ENCODE peak calls at places on chromosomes 2 and 18, in four cellular contexts. Q, G, H and W are unnamed samples.

GRCh38 chr2:229843613-229844012 is 78.2 kb downstream of the TRIP12 start:
- DNase-seq in Q (no peak), H (no peak), G (no peak), W (no peak)

GRCh38 chr2:216678813-216679657 is 16.3 kb downstream of the IGFBP5 start:
- DNase-seq in H (no peak), G (peak; percentile 63), Q (no peak), W (no peak)

GRCh38 chr2:143688248-143688647 is 559.0 kb downstream of the ARHGAP15 start:
- DNase-seq in H (no peak), G (no peak), Q (no peak), W (no peak)

GRCh38 chr2:177682768-177683472 is 290.3 kb downstream of the AGPS start:
- DNase-seq in G (no peak), Q (no peak), H (no peak), W (no peak)

GRCh38 chr18:55830490-55830889 is 242.5 kb upstream of the TCF4 start:
- DNase-seq in H (peak; percentile 67), G (no peak), Q (no peak), W (no peak)

GRCh38 chr2:230797515-230798495 is 66.9 kb upstream of the ITM2C start:
- DNase-seq in H (no peak), G (no peak), Q (peak; percentile 19), W (no peak)

GRCh38 chr2:238692562-238692961 is 155.3 kb upstream of the TWIST2 start:
- DNase-seq in G (no peak), Q (no peak), H (no peak), W (no peak)

GRCh38 chr2:177419274-177419673 is 26.7 kb downstream of the AGPS start:
- DNase-seq in G (no peak), Q (no peak), H (peak; percentile 80), W (no peak)

GRCh38 chr2:193627918-193628254 is 1433.2 kb upstream of the TMEFF2 start:
- DNase-seq in Q (no peak), G (no peak), H (no peak), W (no peak)
- H3K4me1 ChIP-seq in Q (no peaks in the 10 kb centered on the region), G (no peaks in the 10 kb centered on the region), H (no peaks in the 10 kb centered on the region), W (no peaks in the 10 kb centered on the region)

DNA sequence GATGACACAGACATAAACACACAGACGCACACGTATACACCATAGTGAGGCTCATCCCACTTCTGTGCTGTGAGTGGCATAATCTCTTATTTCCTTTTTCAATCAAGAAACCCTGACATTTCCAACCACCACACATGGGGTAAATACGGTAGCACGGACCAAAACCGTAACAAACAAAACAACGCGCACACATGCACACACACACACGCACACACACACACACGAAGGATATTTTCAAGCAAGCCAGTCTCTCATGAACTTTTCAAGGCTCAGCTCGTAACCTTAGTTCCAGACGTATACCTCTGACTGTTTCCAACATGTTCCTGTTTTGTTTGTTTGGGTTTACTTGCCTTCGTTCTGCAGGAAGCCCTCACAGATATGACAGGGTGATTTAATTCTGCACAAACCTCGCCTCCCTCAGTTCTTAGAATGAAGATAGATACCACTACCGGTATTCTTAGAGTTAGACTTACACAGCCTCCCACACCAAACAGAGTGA is 119.8 kb downstream of the BCL2 start:
- DNase-seq in H (no peak), G (no peak), Q (no peak), W (no peak)
- H3K4me3 ChIP-seq in H (no peak overlapping the region), G (no peak overlapping the region), Q (no peak overlapping the region), W (no peak overlapping the region)

DNA sequence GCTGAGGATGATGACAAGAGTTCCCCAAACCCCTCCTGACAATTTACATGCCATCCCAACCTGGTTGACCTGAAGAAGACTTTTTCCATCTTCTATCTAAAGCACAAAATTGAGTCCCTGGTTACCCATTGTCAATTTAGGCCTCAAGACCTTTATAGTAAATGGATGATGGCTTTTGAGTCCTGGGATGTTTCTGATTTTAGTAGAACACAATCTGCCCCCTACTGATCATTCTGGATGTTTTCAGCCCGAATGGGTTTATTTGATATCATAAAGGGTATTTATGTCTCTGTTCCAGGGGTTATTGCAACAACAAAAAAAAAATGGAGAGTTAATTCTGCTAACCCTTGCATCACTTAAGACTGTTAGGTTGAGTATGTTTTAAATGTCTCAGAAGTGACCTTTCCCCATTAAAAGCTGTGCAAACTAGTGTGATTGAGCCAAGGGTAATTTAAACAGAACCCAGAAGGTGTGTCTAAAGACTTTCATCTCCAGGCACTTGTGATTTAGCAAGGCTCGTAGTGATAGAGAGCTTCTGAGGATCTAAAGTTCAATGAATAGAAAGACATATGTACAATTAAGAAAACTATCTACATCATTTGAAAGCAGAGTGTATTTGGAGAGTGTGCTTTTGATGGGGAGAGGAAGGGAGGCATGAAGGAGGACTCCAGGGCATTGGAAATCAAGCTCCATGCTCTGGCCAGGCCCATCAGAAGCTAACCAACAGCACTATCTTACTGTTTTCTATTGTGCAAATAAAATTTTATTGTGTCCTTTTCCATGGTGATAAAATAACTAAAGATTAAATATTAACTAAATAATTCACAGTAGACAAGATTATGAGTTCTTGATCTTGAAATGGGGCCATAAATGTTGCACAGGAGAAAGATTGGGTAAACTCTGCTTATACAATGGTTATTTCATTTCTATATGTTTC is 96.6 kb upstream of the NOSTRIN start:
- DNase-seq in H (no peak), G (no peak), Q (no peak), W (no peak)
- TF ChIP-seq CTCF in H (peak; percentile 23), G (peak; percentile 33), Q (no peak), W (no peak)

DNA sequence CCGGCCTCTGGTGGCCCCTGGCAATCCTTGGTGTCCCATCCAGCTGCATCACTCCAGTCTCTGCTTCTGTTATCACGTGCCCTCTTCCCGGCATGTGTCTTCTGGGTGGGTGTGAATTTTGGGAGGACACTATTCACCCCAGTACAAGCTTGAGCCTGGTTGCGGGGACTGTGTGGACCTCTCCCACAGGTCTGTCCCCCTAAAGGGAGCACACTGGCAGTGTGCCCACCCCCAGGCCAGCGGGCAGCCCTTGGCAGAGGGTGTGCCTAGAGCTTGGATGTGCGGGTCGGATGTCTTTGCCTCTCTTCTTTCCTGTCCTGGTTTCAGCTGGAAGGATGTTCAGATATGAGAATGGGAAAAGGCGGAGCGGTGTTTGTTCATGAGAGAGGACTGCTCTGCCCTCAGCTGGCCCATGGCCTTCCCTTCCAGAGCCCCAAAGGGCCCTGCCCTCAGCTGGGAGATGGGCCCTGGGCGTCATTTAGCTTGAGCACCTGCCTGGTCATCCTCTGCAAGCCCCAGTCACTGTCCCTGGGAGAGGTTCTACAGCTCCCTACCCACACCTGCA is 73.2 kb downstream of the AGAP1 start:
- DNase-seq in G (no peak), H (no peak), Q (no peak), W (no peak)
- H3K4me1 ChIP-seq in G (peaks cover 12% of the 10 kb centered on the region), H (peaks cover 3% of the 10 kb centered on the region), Q (peaks cover 21% of the 10 kb centered on the region), W (no peaks in the 10 kb centered on the region)

GRCh38 chr18:63206433-63207153 is 113.0 kb downstream of the BCL2 start:
- DNase-seq in G (no peak), Q (no peak), H (no peak), W (no peak)
- H3K4me3 ChIP-seq in G (no peak overlapping the region), Q (no peak overlapping the region), H (no peak overlapping the region), W (no peak overlapping the region)

GRCh38 chr2:60119778-60120177 is 433.7 kb downstream of the BCL11A start:
- DNase-seq in G (no peak), Q (no peak), H (no peak), W (no peak)
- TF ChIP-seq CTCF in G (no peak), Q (no peak), H (peak; percentile 22), W (no peak)

DNA sequence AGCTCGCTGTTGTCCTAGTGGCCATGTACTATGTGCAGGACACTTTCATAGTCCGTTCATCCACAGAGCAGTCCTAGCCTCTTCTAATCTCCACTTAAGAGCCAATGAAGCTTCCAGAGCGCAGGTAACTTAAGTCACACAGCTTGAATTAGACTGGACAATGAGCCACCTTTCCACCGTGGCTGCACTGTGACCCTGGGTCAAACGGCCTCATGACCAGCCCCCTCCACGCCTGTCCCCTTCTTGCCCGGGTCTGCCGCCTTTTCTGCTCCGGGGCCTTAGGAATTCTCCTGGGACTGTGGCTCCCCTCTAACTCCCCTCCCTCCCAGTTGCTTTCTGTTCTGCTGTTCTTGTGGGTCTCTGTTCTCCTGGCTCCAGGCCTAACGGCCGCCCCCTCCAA is 8.4 kb upstream of the PRKCE start:
- DNase-seq in H (no peak), Q (no peak), G (no peak), W (no peak)
- H3K4me1 ChIP-seq in H (peaks cover 12% of the 10 kb centered on the region), Q (peaks cover 14% of the 10 kb centered on the region), G (peaks cover 17% of the 10 kb centered on the region), W (no peaks in the 10 kb centered on the region)